ENCODE peak calls at places on chromosomes 12 and 14, in seven cellular contexts. X, Q, M, V, L, J and F are unnamed samples.

GRCh38 chr14:86035882-86036281 is 505.9 kb downstream of the FLRT2 start:
- DNase-seq in Q (no peak), X (peak), V (no peak), M (no peak), J (no peak), L (no peak), F (no peak)

GRCh38 chr12:92943482-92944250 is 14.6 kb upstream of the EEA1 start:
- DNase-seq in J (no peak), L (no peak), X (no peak), M (no peak), V (no peak), Q (no peak), F (no peak)

GRCh38 chr12:25784669-25785068 is 173.8 kb upstream of the RASSF8 start:
- DNase-seq in M (no peak), V (no peak), J (no peak), Q (no peak), X (no peak), L (no peak), F (no peak)

GRCh38 chr12:81627336-81628189 is 131.6 kb downstream of the PPFIA2 start:
- DNase-seq in L (no peak), J (no peak), Q (no peak), M (peak), V (peak), X (peak), F (no peak)

GRCh38 chr12:11178250-11178649 is 7.3 kb downstream of the SMIM10L1 start:
- DNase-seq in L (no peak), J (no peak), X (no peak), V (no peak), Q (no peak), M (no peak), F (no peak)

GRCh38 chr14:97106166-97106565 is 309.0 kb downstream of the VRK1 start:
- DNase-seq in L (no peak), X (no peak), M (no peak), Q (no peak), V (no peak), J (no peak), F (no peak)

GRCh38 chr12:27818421-27818918 is 38.4 kb upstream of the MANSC4 start:
- DNase-seq in V (no peak), X (no peak), J (no peak), Q (no peak), L (no peak), M (no peak), F (no peak)

GRCh38 chr12:112664569-112664968 is 127.0 kb upstream of the RPH3A start:
- DNase-seq in J (no peak), L (no peak), M (no peak), Q (no peak), X (peak), V (no peak), F (no peak)

GRCh38 chr12:48572326-48572725 is 2.5 kb upstream of the LALBA start:
- DNase-seq in J (no peak), V (peak), Q (no peak), L (no peak), M (no peak), X (no peak), F (no peak)

GRCh38 chr14:59630281-59630963 is 53.8 kb upstream of the CCDC175 start:
- DNase-seq in X (peak), V (no peak), M (no peak), Q (no peak), L (no peak), J (peak), F (no peak)

GRCh38 chr12:1875608-1876007 is 42.8 kb downstream of the CACNA2D4 start:
- DNase-seq in L (peak), J (no peak), Q (no peak), V (no peak), M (no peak), X (no peak), F (no peak)

GRCh38 chr14:74915826-74916225 is 7.2 kb downstream of the RPS6KL1 start:
- DNase-seq in X (no peak), M (no peak), L (no peak), V (no peak), J (no peak), Q (no peak), F (no peak)

GRCh38 chr12:104720346-104721064 is 237.6 kb downstream of the SLC41A2 start:
- DNase-seq in Q (peak), L (peak), X (no peak), M (no peak), V (no peak), J (no peak), F (peak)

GRCh38 chr14:36478782-36479181 is 41.2 kb downstream of the NKX2-1 start:
- DNase-seq in X (no peak), V (no peak), Q (no peak), J (no peak), L (no peak), M (peak), F (no peak)

GRCh38 chr14:104924421-104925213 is at the start of gene PLD4:
- DNase-seq in J (no peak), X (no peak), L (no peak), V (no peak), M (no peak), Q (no peak), F (no peak)

GRCh38 chr12:111438501-111438900 is 32.8 kb downstream of the SH2B3 start:
- DNase-seq in Q (no peak), V (no peak), X (peak), L (peak), M (peak), J (no peak), F (peak)

GRCh38 chr14:102280376-102280962 is 24.5 kb downstream of the MOK start:
- DNase-seq in M (peak), V (no peak), L (no peak), J (no peak), X (no peak), Q (no peak), F (no peak)

GRCh38 chr12:106599302-106599701 is 16.5 kb downstream of the RFX4 start:
- DNase-seq in L (no peak), X (no peak), V (no peak), J (no peak), M (no peak), Q (no peak), F (no peak)

GRCh38 chr12:18387706-18388105 is 126.4 kb downstream of the PIK3C2G start:
- DNase-seq in Q (no peak), L (no peak), V (no peak), X (no peak), M (no peak), J (no peak), F (no peak)

GRCh38 chr12:2963760-2964292 is 4.6 kb downstream of the TEAD4 start:
- DNase-seq in J (no peak), L (no peak), V (no peak), Q (no peak), X (peak), M (no peak), F (no peak)

GRCh38 chr14:61103541-61104339 is 122.7 kb downstream of the SLC38A6 start:
- DNase-seq in X (no peak), J (peak), L (no peak), Q (no peak), M (peak), V (peak), F (no peak)

GRCh38 chr14:49945448-49946319 is 52.8 kb downstream of the ARF6 start:
- DNase-seq in Q (no peak), J (no peak), V (no peak), M (no peak), L (peak), X (no peak), F (no peak)

GRCh38 chr14:55077691-55078151 is 26.3 kb downstream of the MAPK1IP1L start:
- DNase-seq in X (no peak), L (no peak), J (no peak), Q (no peak), V (no peak), M (peak), F (no peak)

GRCh38 chr12:120230326-120230973 is 29.5 kb upstream of the RPLP0 start:
- DNase-seq in Q (no peak), M (peak), L (no peak), X (no peak), V (no peak), J (peak), F (no peak)

GRCh38 chr14:61533513-61534255 is 161.6 kb upstream of the HIF1A start:
- DNase-seq in M (no peak), X (no peak), Q (no peak), L (no peak), V (no peak), J (no peak), F (no peak)

GRCh38 chr14:23694085-23694975 is 58.2 kb downstream of the DHRS2 start:
- DNase-seq in V (no peak), X (peak), Q (no peak), M (peak), L (no peak), J (no peak), F (no peak)

GRCh38 chr14:101808020-101808641 is 46.6 kb downstream of the PPP2R5C start:
- DNase-seq in M (no peak), V (no peak), J (no peak), X (peak), L (no peak), Q (no peak), F (no peak)

GRCh38 chr12:105706321-105706972 is 376.0 kb downstream of the C12orf75 start:
- DNase-seq in Q (no peak), M (no peak), V (no peak), J (no peak), L (no peak), X (no peak), F (no peak)

GRCh38 chr12:29168000-29168399 is 18.9 kb downstream of the FAR2 start:
- DNase-seq in L (no peak), X (no peak), Q (no peak), M (no peak), V (no peak), J (no peak), F (no peak)

GRCh38 chr14:68783408-68784297 is 9.2 kb downstream of the ZFP36L1 start:
- DNase-seq in M (no peak), L (no peak), J (no peak), Q (no peak), X (no peak), V (no peak), F (no peak)

GRCh38 chr14:102013669-102014200 is 49.4 kb downstream of the DYNC1H1 start:
- DNase-seq in J (no peak), V (no peak), X (no peak), M (no peak), Q (no peak), L (no peak), F (no peak)

GRCh38 chr14:91829511-91829910 is 37.8 kb downstream of the TC2N start:
- DNase-seq in M (no peak), Q (no peak), L (no peak), V (no peak), J (no peak), X (no peak), F (no peak)

GRCh38 chr14:64767215-64767964 is 63.2 kb downstream of the PLEKHG3 start:
- DNase-seq in X (no peak), Q (no peak), J (no peak), L (no peak), M (no peak), V (no peak), F (no peak)

GRCh38 chr12:131287938-131288797 is 334.5 kb downstream of the ADGRD1 start:
- DNase-seq in M (no peak), X (no peak), Q (no peak), J (no peak), V (no peak), L (peak), F (no peak)

GRCh38 chr12:79624378-79624777 is 66.4 kb downstream of the PAWR start:
- DNase-seq in M (no peak), V (no peak), J (no peak), L (no peak), Q (no peak), X (no peak), F (no peak)